ENCODE peak calls at places on chromosomes 6 and 20, in eight cellular contexts. O is choroid plexus epithelial cell, Z is stomach, W is lung, S is AG04450, E is transverse colon, B is AG10803, U is uterus. R is an unnamed sample.

GRCh38 chr20:39670987-39671386 is 708.8 kb downstream of the DHX35 start:
- DNase-seq in O (no peak), Z (no peak), W (no peak), S (no peak), E (no peak), B (no peak), U (no peak), R (no peak)

GRCh38 chr20:37714973-37715657 is 21.3 kb downstream of the CTNNBL1 start:
- DNase-seq in O (peak; percentile 57), Z (no peak), W (no peak), S (no peak), E (no peak), B (peak; percentile 38), U (no peak), R (no peak)

GRCh38 chr6:41675992-41676391 is 37.7 kb downstream of the MDFI start:
- DNase-seq in O (no peak), Z (no peak), W (no peak), S (no peak), E (no peak), B (no peak), U (no peak), R (no peak)

GRCh38 chr20:1826046-1826445 is 69.2 kb upstream of the SIRPA start:
- DNase-seq in O (no peak), Z (no peak), W (no peak), S (no peak), E (no peak), B (no peak), U (no peak), R (no peak)

GRCh38 chr6:134979142-134979541 is 29.2 kb upstream of the ALDH8A1 start:
- DNase-seq in O (no peak), Z (no peak), W (no peak), S (no peak), E (no peak), B (no peak), U (no peak), R (no peak)

GRCh38 chr6:47083586-47084047 is 41.5 kb upstream of the ADGRF1 start:
- DNase-seq in O (peak; percentile 88), Z (peak; percentile 88), W (peak; percentile 88), S (peak; percentile 38), E (peak; percentile 88), B (peak; percentile 90), U (peak; percentile 97), R (peak; percentile 86)

GRCh38 chr6:90364846-90365401 is 68.3 kb upstream of the BACH2 start:
- DNase-seq in O (no peak), Z (no peak), W (no peak), S (no peak), E (no peak), B (no peak), U (no peak), R (no peak)

GRCh38 chr6:57123111-57123510 is 33.1 kb downstream of the ZNF451 start:
- DNase-seq in O (no peak), Z (no peak), W (no peak), S (no peak), E (no peak), B (no peak), U (no peak), R (no peak)

GRCh38 chr6:149855040-149855654 is 9.0 kb downstream of the LRP11 start:
- DNase-seq in O (peak; percentile 94), Z (peak; percentile 42), W (no peak), S (peak; percentile 76), E (no peak), B (peak; percentile 82), U (no peak), R (no peak)

GRCh38 chr6:110518281-110518623 is 41.8 kb upstream of the SLC22A16 start:
- DNase-seq in O (peak; percentile 61), Z (no peak), W (no peak), S (no peak), E (no peak), B (peak; percentile 19), U (no peak), R (no peak)

GRCh38 chr6:17193376-17193775 is 87.8 kb upstream of the RBM24 start:
- DNase-seq in O (no peak), Z (no peak), W (no peak), S (no peak), E (no peak), B (no peak), U (no peak), R (no peak)

GRCh38 chr6:45901777-45902650 is 113.6 kb downstream of the CLIC5 start:
- DNase-seq in O (no peak), Z (no peak), W (no peak), S (no peak), E (no peak), B (no peak), U (no peak), R (no peak)

GRCh38 chr20:63578224-63579016 is 4.4 kb upstream of the HELZ2 start:
- DNase-seq in O (no peak), Z (no peak), W (no peak), S (no peak), E (no peak), B (no peak), U (no peak), R (no peak)

GRCh38 chr6:112717401-112717800 is 370.3 kb downstream of the RFPL4B start:
- DNase-seq in O (peak; percentile 81), Z (no peak), W (no peak), S (no peak), E (no peak), B (peak; percentile 48), U (no peak), R (no peak)

GRCh38 chr20:1855690-1856089 is 39.5 kb upstream of the SIRPA start:
- DNase-seq in O (no peak), Z (no peak), W (no peak), S (no peak), E (no peak), B (no peak), U (no peak), R (no peak)

GRCh38 chr20:44109951-44110361 is 77.0 kb downstream of the JPH2 start:
- DNase-seq in O (peak; percentile 13), Z (no peak), W (no peak), S (no peak), E (no peak), B (no peak), U (peak; percentile 53), R (no peak)

GRCh38 chr6:8082954-8083858 is 19.0 kb upstream of the BLOC1S5 start:
- DNase-seq in O (peak; percentile 89), Z (peak; percentile 70), W (no peak), S (peak; percentile 59), E (no peak), B (peak; percentile 82), U (no peak), R (peak; percentile 49)

GRCh38 chr20:38303908-38304379 is at the start of gene BPI:
- DNase-seq in O (peak; percentile 69), Z (peak; percentile 33), W (peak; percentile 34), S (no peak), E (no peak), B (peak; percentile 13), U (no peak), R (peak; percentile 59)

GRCh38 chr6:4367643-4368042 is 232.3 kb upstream of the ECI2 start:
- DNase-seq in O (no peak), Z (no peak), W (no peak), S (no peak), E (no peak), B (no peak), U (no peak), R (no peak)

GRCh38 chr6:143038845-143039244 is 21.8 kb upstream of the AIG1 start:
- DNase-seq in O (no peak), Z (no peak), W (no peak), S (no peak), E (no peak), B (no peak), U (no peak), R (no peak)

GRCh38 chr6:39193201-39193791 is 36.0 kb downstream of the KCNK5 start:
- DNase-seq in O (no peak), Z (no peak), W (no peak), S (no peak), E (no peak), B (no peak), U (no peak), R (no peak)

GRCh38 chr6:28658475-28659249 is 133.0 kb downstream of the GPX5 start:
- DNase-seq in O (no peak), Z (no peak), W (no peak), S (no peak), E (no peak), B (peak; percentile 9), U (no peak), R (no peak)

GRCh38 chr6:28657367-28657755 is 131.7 kb downstream of the GPX5 start:
- DNase-seq in O (no peak), Z (no peak), W (no peak), S (no peak), E (no peak), B (no peak), U (no peak), R (no peak)

GRCh38 chr6:28657756-28658465 is 132.2 kb downstream of the GPX5 start:
- DNase-seq in O (peak; percentile 75), Z (no peak), W (no peak), S (peak; percentile 8), E (peak; percentile 28), B (peak; percentile 58), U (peak; percentile 62), R (no peak)

GRCh38 chr6:28655164-28655563 is 129.5 kb downstream of the GPX5 start:
- DNase-seq in O (no peak), Z (no peak), W (no peak), S (no peak), E (no peak), B (no peak), U (no peak), R (no peak)

GRCh38 chr6:28656715-28657114 is 131.0 kb downstream of the GPX5 start:
- DNase-seq in O (no peak), Z (no peak), W (no peak), S (no peak), E (no peak), B (no peak), U (no peak), R (no peak)
- H3K4me3 ChIP-seq in O (no peak overlapping the region), Z (no peak overlapping the region), W (no peak overlapping the region), S (no peak overlapping the region), E (no peak overlapping the region), B (no peak overlapping the region), U (no peak overlapping the region), R (peak overlapping the region; percentile 56)

GRCh38 chr6:118252474-118252873 is 295.6 kb upstream of the PLN start:
- DNase-seq in O (no peak), Z (no peak), W (no peak), S (no peak), E (no peak), B (no peak), U (no peak), R (no peak)
- TF ChIP-seq CTCF in O (no peak), Z (no peak), W (no peak), S (no peak), E (no peak), B (no peak), U (no peak), R (no peak)

GRCh38 chr20:17959257-17959627 is 9.4 kb downstream of the SNX5 start:
- DNase-seq in O (no peak), Z (no peak), W (no peak), S (no peak), E (no peak), B (no peak), U (no peak), R (no peak)
- H3K4me3 ChIP-seq in O (no peak overlapping the region), Z (no peak overlapping the region), W (no peak overlapping the region), S (no peak overlapping the region), E (no peak overlapping the region), B (no peak overlapping the region), U (no peak overlapping the region), R (no peak overlapping the region)

DNA sequence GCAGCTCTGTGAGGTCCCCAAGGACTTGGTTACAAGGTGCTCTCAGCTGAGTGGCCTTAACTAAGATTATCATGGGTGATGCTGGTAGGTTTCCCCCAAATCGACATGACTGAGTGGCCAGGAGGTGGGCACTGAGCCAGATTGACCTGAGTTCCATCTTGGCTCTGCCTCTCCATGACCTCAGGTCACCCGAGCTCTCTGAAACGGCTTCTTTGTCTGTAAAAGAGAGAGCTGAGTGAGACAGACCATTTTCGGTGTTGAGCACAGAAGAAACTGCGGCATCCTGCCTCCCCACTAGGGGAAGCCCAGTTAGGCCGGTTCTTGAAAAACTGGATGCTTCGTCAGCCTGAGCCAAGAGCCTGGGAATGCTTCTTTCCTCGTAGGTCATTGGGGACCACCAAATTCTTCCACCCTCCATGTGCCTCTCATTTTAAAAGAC is 14.1 kb upstream of the STX16 start:
- DNase-seq in O (no peak), Z (no peak), W (no peak), S (no peak), E (no peak), B (no peak), U (peak; percentile 12), R (no peak)
- TF ChIP-seq CTCF in O (peak; percentile 60), Z (no peak), W (no peak), S (no peak), E (no peak), B (no peak), U (no peak), R (peak; percentile 35)

R was measured in astrocyte of the cerebellum.